ENCODE peak calls at places on chromosomes 13 and 19, in four cellular contexts. One of them, this sample, is unnamed.
A peak's percentile ranks its signal among the peaks of the same experiment; 100 is the strongest.

GRCh38 chr13:77697208-77698103 is at the start of gene SLAIN1:
- DNase-seq in pancreas: peak; percentile 88
- DNase-seq in fibroblast of lung: peak; percentile 45
- DNase-seq in skeletal muscle cell: no peak
- DNase-seq in this sample: no peak

GRCh38 chr19:6740589-6741348 is 1.3 kb downstream of the TRIP10 start:
- DNase-seq in fibroblast of lung: peak; percentile 35
- DNase-seq in pancreas: peak; percentile 59
- DNase-seq in skeletal muscle cell: no peak
- DNase-seq in this sample: peak; percentile 77

GRCh38 chr13:92461831-92462230 is 764.8 kb upstream of the GPC6 start:
- DNase-seq in pancreas: no peak
- DNase-seq in fibroblast of lung: no peak
- DNase-seq in skeletal muscle cell: no peak
- DNase-seq in this sample: no peak

GRCh38 chr13:18948012-18948663 is 233.5 kb downstream of the TUBA3C start:
- DNase-seq in pancreas: peak; percentile 6
- DNase-seq in fibroblast of lung: no peak
- DNase-seq in skeletal muscle cell: no peak
- DNase-seq in this sample: no peak

GRCh38 chr13:105334211-105334610 is 1201.3 kb downstream of the EFNB2 start:
- DNase-seq in fibroblast of lung: peak; percentile 88
- DNase-seq in skeletal muscle cell: no peak
- DNase-seq in pancreas: no peak
- DNase-seq in this sample: peak; percentile 19

GRCh38 chr19:861756-862528 is 2.5 kb downstream of the CFD start:
- DNase-seq in skeletal muscle cell: no peak
- DNase-seq in fibroblast of lung: no peak
- DNase-seq in pancreas: peak; percentile 56
- DNase-seq in this sample: no peak

GRCh38 chr13:99129050-99129449 is 71.6 kb upstream of the UBAC2 start:
- DNase-seq in skeletal muscle cell: no peak
- DNase-seq in pancreas: no peak
- DNase-seq in fibroblast of lung: no peak
- DNase-seq in this sample: no peak

GRCh38 chr19:52094526-52094925 is 1.0 kb downstream of the ZNF841 start:
- DNase-seq in pancreas: no peak
- DNase-seq in skeletal muscle cell: no peak
- DNase-seq in fibroblast of lung: no peak
- DNase-seq in this sample: peak; percentile 3

GRCh38 chr19:48507911-48508439 is 3.7 kb downstream of the LMTK3 start:
- DNase-seq in skeletal muscle cell: no peak
- DNase-seq in pancreas: no peak
- DNase-seq in fibroblast of lung: no peak
- DNase-seq in this sample: no peak

GRCh38 chr13:85544756-85545155 is 254.5 kb downstream of the SLITRK6 start:
- DNase-seq in pancreas: no peak
- DNase-seq in skeletal muscle cell: no peak
- DNase-seq in fibroblast of lung: no peak
- DNase-seq in this sample: no peak

GRCh38 chr13:38866649-38867048 is 124.0 kb downstream of the STOML3 start:
- DNase-seq in pancreas: no peak
- DNase-seq in fibroblast of lung: no peak
- DNase-seq in skeletal muscle cell: no peak
- DNase-seq in this sample: peak; percentile 4

GRCh38 chr19:1923319-1923718 is 17.7 kb upstream of the CSNK1G2 start:
- DNase-seq in fibroblast of lung: no peak
- DNase-seq in pancreas: no peak
- DNase-seq in skeletal muscle cell: no peak
- DNase-seq in this sample: no peak

GRCh38 chr19:39660661-39661060 is 4.9 kb downstream of the LGALS16 start:
- DNase-seq in fibroblast of lung: no peak
- DNase-seq in skeletal muscle cell: no peak
- DNase-seq in pancreas: no peak
- DNase-seq in this sample: no peak

GRCh38 chr19:37994823-37995130 is 87.8 kb downstream of the SIPA1L3 start:
- DNase-seq in skeletal muscle cell: no peak
- DNase-seq in fibroblast of lung: no peak
- DNase-seq in pancreas: no peak
- DNase-seq in this sample: no peak

GRCh38 chr19:38674388-38675133 is 27.1 kb downstream of the ACTN4 start:
- DNase-seq in skeletal muscle cell: no peak
- DNase-seq in pancreas: no peak
- DNase-seq in fibroblast of lung: peak; percentile 58
- DNase-seq in this sample: peak; percentile 83

GRCh38 chr13:45068036-45069001 is 52.0 kb upstream of the GTF2F2 start:
- DNase-seq in pancreas: no peak
- DNase-seq in fibroblast of lung: no peak
- DNase-seq in skeletal muscle cell: no peak
- DNase-seq in this sample: no peak

GRCh38 chr13:89165685-89166084 is 1494.5 kb downstream of the SLITRK5 start:
- DNase-seq in fibroblast of lung: no peak
- DNase-seq in pancreas: no peak
- DNase-seq in skeletal muscle cell: no peak
- DNase-seq in this sample: no peak

GRCh38 chr13:112679932-112680677 is 9.7 kb upstream of the ATP11A start:
- DNase-seq in pancreas: no peak
- DNase-seq in fibroblast of lung: no peak
- DNase-seq in skeletal muscle cell: no peak
- DNase-seq in this sample: no peak

DNA sequence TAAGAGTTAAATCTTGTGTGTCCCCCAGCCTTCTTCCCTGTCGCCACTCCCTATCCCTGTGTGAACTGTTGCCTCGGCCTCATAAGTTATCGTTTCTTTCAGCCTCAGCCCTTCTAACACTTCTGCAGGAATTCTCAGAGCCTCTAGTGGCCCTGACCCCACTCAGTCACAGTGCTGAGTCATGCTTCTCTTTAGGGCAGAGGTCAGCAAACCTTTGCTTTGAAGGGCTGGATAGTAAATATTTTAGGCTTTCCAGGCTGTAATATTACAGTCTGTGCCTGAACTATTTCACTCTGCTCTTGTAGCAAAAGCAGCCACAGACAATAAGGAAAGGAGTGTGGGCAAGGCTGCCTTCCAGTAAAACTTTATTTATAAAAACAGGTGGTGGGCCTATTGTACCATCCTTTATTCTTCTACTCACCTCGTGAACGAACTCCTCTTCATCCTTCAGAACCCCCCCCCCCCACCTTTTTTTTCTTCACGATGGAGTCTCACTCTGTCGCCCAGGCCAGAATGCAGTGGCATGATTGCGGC is 22.1 kb downstream of the MYO9B start:
- DNase-seq in skeletal muscle cell: no peak
- DNase-seq in pancreas: no peak
- DNase-seq in fibroblast of lung: peak; percentile 39
- DNase-seq in this sample: peak; percentile 89
- H3K4me3 ChIP-seq in skeletal muscle cell: no peak overlapping the region
- H3K4me3 ChIP-seq in pancreas: no peak overlapping the region
- H3K4me3 ChIP-seq in fibroblast of lung: no peak overlapping the region
- H3K4me3 ChIP-seq in this sample: no peak overlapping the region

GRCh38 chr13:31733066-31733465 is 6.3 kb upstream of the RXFP2 start:
- DNase-seq in pancreas: no peak
- DNase-seq in skeletal muscle cell: no peak
- DNase-seq in fibroblast of lung: peak; percentile 11
- DNase-seq in this sample: peak; percentile 15
- H3K4me3 ChIP-seq in pancreas: no peak overlapping the region
- H3K4me3 ChIP-seq in skeletal muscle cell: peak overlapping the region; percentile 5
- H3K4me3 ChIP-seq in fibroblast of lung: peak overlapping the region; percentile 38
- H3K4me3 ChIP-seq in this sample: peak overlapping the region; percentile 34

DNA sequence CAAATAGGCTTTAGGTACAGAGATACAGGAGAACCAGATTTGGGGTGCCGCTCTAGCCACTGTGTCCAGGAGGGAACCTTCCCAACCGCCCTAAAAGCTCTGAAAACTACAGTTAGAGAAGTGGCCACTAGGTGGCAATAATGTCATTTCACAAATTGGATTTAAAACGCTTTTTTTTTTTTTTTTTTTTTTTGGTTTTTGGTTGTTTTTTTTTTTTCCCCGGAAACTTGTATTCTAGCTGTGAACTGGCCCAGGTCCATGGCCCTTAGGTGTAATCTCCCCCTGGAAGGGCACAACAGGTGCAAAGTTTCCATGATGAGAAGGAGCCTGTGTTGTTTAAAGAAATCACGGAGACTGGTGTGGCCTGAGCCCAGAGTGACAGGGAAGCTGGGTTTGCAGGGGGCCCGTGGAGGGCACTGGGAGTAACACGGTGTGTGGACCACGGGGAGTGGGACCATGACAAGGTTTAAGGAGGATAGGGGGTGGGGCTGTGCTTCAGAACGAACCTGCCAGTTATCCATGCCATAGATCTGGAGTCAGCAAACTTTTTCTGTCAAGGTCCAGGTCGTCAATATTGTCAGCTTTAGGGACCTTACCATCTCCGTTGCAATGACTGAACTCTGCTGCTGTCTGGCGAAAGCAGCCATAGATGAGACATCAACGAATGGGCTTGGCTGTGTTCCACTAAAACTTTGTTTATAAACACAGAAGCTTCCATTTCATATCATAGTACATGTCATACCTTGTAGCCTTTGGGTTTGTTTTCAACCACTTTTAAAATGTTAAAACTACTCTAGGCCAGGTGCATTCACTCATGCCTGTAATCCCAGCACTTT is 10.1 kb downstream of the OR1I1 start:
- DNase-seq in skeletal muscle cell: no peak
- DNase-seq in fibroblast of lung: peak; percentile 50
- DNase-seq in pancreas: peak; percentile 73
- DNase-seq in this sample: peak; percentile 77
- H3K4me3 ChIP-seq in skeletal muscle cell: no peak overlapping the region
- H3K4me3 ChIP-seq in fibroblast of lung: peak overlapping the region; percentile 25
- H3K4me3 ChIP-seq in pancreas: no peak overlapping the region
- H3K4me3 ChIP-seq in this sample: no peak overlapping the region

DNA sequence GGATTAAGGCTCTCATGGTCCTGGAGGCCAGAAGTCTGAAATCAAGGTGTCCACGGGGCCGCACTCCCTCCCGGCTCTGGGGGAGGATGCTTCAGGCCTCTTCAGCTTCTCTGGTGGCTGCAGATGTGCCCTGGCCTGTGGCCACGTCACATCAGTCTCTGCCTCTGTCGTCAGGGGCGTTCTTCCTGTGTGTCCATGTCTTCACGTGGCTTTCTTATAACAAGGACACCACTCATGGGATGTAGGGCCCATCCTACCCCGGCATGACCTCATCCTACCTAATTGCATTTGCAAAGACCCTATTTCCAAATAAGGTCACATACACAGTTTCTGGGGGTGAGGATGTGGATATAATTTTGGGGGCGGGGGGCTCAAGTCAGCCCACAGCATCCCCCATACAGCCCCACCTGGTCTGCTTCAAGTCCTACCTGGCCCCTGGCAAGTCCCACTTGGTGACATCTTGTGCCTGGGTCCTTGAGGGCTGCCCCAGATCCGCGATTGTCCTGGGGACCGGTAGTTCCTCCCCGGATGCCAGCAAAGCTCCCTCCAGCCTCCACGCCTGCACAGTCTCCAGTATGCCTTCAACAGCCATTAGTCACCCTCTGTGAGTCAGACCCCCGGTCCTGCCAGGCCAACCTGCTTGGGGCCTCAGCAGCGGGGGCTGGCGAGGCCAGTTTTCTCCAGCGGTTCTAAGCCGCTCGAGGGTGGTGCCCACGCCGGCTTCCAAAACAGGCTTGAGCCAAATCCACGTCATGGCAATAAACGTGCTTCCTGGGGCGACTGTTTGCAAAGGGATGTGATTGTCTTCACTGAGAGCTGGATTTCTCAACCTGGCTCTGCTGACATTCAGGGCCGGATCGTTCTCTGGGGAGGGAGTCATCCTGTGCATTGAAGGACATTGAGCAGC is 32.2 kb downstream of the MYO9B start:
- DNase-seq in fibroblast of lung: peak; percentile 96
- DNase-seq in pancreas: peak; percentile 52
- DNase-seq in skeletal muscle cell: peak; percentile 94
- DNase-seq in this sample: peak; percentile 98
- H3K4me3 ChIP-seq in fibroblast of lung: peak overlapping the region; percentile 20
- H3K4me3 ChIP-seq in pancreas: no peak overlapping the region
- H3K4me3 ChIP-seq in skeletal muscle cell: peak overlapping the region; percentile 3
- H3K4me3 ChIP-seq in this sample: peak overlapping the region; percentile 4

DNA sequence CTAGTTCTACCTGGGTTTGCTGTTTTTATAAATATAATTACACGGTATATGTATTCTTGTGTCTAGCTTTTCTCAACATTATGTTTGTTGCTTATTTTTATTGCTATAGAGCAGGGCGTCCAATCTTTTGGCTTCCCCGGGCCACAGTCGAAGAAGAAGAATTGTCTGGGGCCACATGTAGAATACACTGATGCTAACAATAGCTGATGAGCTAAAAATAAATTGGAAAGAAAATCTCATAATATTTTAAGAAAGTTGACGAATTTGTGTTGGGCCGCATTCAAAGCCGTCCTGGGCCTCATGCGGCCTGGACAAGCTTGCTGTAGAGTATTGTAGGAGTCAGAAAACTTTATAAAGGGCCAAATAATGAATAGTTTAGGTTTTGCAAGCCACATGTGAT is 33.9 kb downstream of the GPR12 start:
- DNase-seq in fibroblast of lung: no peak
- DNase-seq in skeletal muscle cell: no peak
- DNase-seq in pancreas: no peak
- DNase-seq in this sample: no peak
- H3K4me3 ChIP-seq in fibroblast of lung: no peak overlapping the region
- H3K4me3 ChIP-seq in skeletal muscle cell: no peak overlapping the region
- H3K4me3 ChIP-seq in pancreas: no peak overlapping the region
- H3K4me3 ChIP-seq in this sample: no peak overlapping the region

GRCh38 chr13:101454767-101455166 is 2.3 kb downstream of the ITGBL1 start:
- DNase-seq in fibroblast of lung: peak; percentile 85
- DNase-seq in pancreas: no peak
- DNase-seq in skeletal muscle cell: no peak
- DNase-seq in this sample: no peak

GRCh38 chr13:101451641-101452040 is 834 bp upstream of the ITGBL1 start:
- DNase-seq in pancreas: no peak
- DNase-seq in skeletal muscle cell: no peak
- DNase-seq in fibroblast of lung: peak; percentile 70
- DNase-seq in this sample: no peak

GRCh38 chr13:101455863-101456262 is 3.4 kb downstream of the ITGBL1 start:
- DNase-seq in fibroblast of lung: peak; percentile 98
- DNase-seq in skeletal muscle cell: peak; percentile 73
- DNase-seq in pancreas: no peak
- DNase-seq in this sample: peak; percentile 90

GRCh38 chr13:101452519-101453485 is at the start of gene ITGBL1:
- DNase-seq in skeletal muscle cell: no peak
- DNase-seq in pancreas: no peak
- DNase-seq in fibroblast of lung: no peak
- DNase-seq in this sample: peak; percentile 50

GRCh38 chr13:101453784-101454201 is 1.3 kb downstream of the ITGBL1 start:
- DNase-seq in pancreas: peak; percentile 49
- DNase-seq in fibroblast of lung: no peak
- DNase-seq in skeletal muscle cell: no peak
- DNase-seq in this sample: no peak
- H3K4me3 ChIP-seq in pancreas: peak overlapping the region; percentile 34
- H3K4me3 ChIP-seq in fibroblast of lung: peak overlapping the region; percentile 77
- H3K4me3 ChIP-seq in skeletal muscle cell: peak overlapping the region; percentile 58
- H3K4me3 ChIP-seq in this sample: peak overlapping the region; percentile 71